ENCODE peak calls at places on chromosome 11, in ten cellular contexts. One of them, this sample, is unnamed.
A peak's percentile ranks its signal among the peaks of the same experiment; 100 is the strongest.

GRCh38 chr11:45457649-45458048 is 171.5 kb upstream of the SYT13 start:
- DNase-seq in stomach: no peak
- DNase-seq in SK-N-SH: no peak
- DNase-seq in esophagus muscularis mucosa: no peak
- DNase-seq in H9: no peak
- DNase-seq in fibroblast of lung: peak; percentile 59
- DNase-seq in mammary epithelial cell: peak; percentile 77
- DNase-seq in left ventricle myocardium inferior: no peak
- DNase-seq in right atrium auricular region: no peak
- DNase-seq in CD8-positive, alpha-beta T cell: no peak
- DNase-seq in this sample: no peak

GRCh38 chr11:13009921-13010736 is 1.0 kb downstream of the RASSF10 start:
- DNase-seq in stomach: peak; percentile 54
- DNase-seq in SK-N-SH: peak; percentile 68
- DNase-seq in esophagus muscularis mucosa: peak; percentile 79
- DNase-seq in H9: peak; percentile 69
- DNase-seq in fibroblast of lung: peak; percentile 50
- DNase-seq in mammary epithelial cell: peak; percentile 68
- DNase-seq in left ventricle myocardium inferior: no peak
- DNase-seq in right atrium auricular region: no peak
- DNase-seq in CD8-positive, alpha-beta T cell: no peak
- DNase-seq in this sample: no peak

GRCh38 chr11:2564008-2564530 is 119.3 kb downstream of the KCNQ1 start:
- DNase-seq in stomach: no peak
- DNase-seq in SK-N-SH: no peak
- DNase-seq in esophagus muscularis mucosa: no peak
- DNase-seq in H9: no peak
- DNase-seq in fibroblast of lung: no peak
- DNase-seq in mammary epithelial cell: no peak
- DNase-seq in left ventricle myocardium inferior: peak; percentile 9
- DNase-seq in right atrium auricular region: no peak
- DNase-seq in CD8-positive, alpha-beta T cell: no peak
- DNase-seq in this sample: no peak

GRCh38 chr11:120977470-120977869 is 46.4 kb upstream of the TBCEL start:
- DNase-seq in stomach: no peak
- DNase-seq in SK-N-SH: no peak
- DNase-seq in esophagus muscularis mucosa: no peak
- DNase-seq in H9: no peak
- DNase-seq in fibroblast of lung: peak; percentile 64
- DNase-seq in mammary epithelial cell: peak; percentile 55
- DNase-seq in left ventricle myocardium inferior: no peak
- DNase-seq in right atrium auricular region: no peak
- DNase-seq in CD8-positive, alpha-beta T cell: no peak
- DNase-seq in this sample: no peak

GRCh38 chr11:130118636-130119387 is 40.8 kb upstream of the ST14 start:
- DNase-seq in stomach: no peak
- DNase-seq in SK-N-SH: no peak
- DNase-seq in esophagus muscularis mucosa: no peak
- DNase-seq in H9: no peak
- DNase-seq in fibroblast of lung: no peak
- DNase-seq in mammary epithelial cell: no peak
- DNase-seq in left ventricle myocardium inferior: no peak
- DNase-seq in right atrium auricular region: no peak
- DNase-seq in CD8-positive, alpha-beta T cell: no peak
- DNase-seq in this sample: no peak

GRCh38 chr11:128503231-128503991 is 83.9 kb downstream of the ETS1 start:
- DNase-seq in stomach: no peak
- DNase-seq in SK-N-SH: no peak
- DNase-seq in esophagus muscularis mucosa: no peak
- DNase-seq in H9: no peak
- DNase-seq in fibroblast of lung: peak; percentile 96
- DNase-seq in mammary epithelial cell: peak; percentile 92
- DNase-seq in left ventricle myocardium inferior: no peak
- DNase-seq in right atrium auricular region: no peak
- DNase-seq in CD8-positive, alpha-beta T cell: peak; percentile 74
- DNase-seq in this sample: peak; percentile 73

GRCh38 chr11:60059052-60059451 is 2.6 kb downstream of the MS4A3 start:
- DNase-seq in stomach: no peak
- DNase-seq in SK-N-SH: no peak
- DNase-seq in esophagus muscularis mucosa: no peak
- DNase-seq in H9: no peak
- DNase-seq in fibroblast of lung: no peak
- DNase-seq in mammary epithelial cell: peak; percentile 18
- DNase-seq in left ventricle myocardium inferior: no peak
- DNase-seq in right atrium auricular region: no peak
- DNase-seq in CD8-positive, alpha-beta T cell: no peak
- DNase-seq in this sample: no peak

GRCh38 chr11:106420048-106420665 is 342.7 kb downstream of the AASDHPPT start:
- DNase-seq in stomach: no peak
- DNase-seq in SK-N-SH: no peak
- DNase-seq in esophagus muscularis mucosa: no peak
- DNase-seq in H9: no peak
- DNase-seq in fibroblast of lung: peak; percentile 13
- DNase-seq in mammary epithelial cell: no peak
- DNase-seq in left ventricle myocardium inferior: no peak
- DNase-seq in right atrium auricular region: no peak
- DNase-seq in CD8-positive, alpha-beta T cell: no peak
- DNase-seq in this sample: no peak

GRCh38 chr11:83127309-83127636 is 29.7 kb upstream of the PCF11 start:
- DNase-seq in stomach: no peak
- DNase-seq in SK-N-SH: no peak
- DNase-seq in esophagus muscularis mucosa: no peak
- DNase-seq in H9: no peak
- DNase-seq in fibroblast of lung: no peak
- DNase-seq in mammary epithelial cell: no peak
- DNase-seq in left ventricle myocardium inferior: no peak
- DNase-seq in right atrium auricular region: no peak
- DNase-seq in CD8-positive, alpha-beta T cell: no peak
- DNase-seq in this sample: no peak

GRCh38 chr11:16252373-16252772 is 104.0 kb downstream of the SOX6 start:
- DNase-seq in stomach: no peak
- DNase-seq in SK-N-SH: peak; percentile 0
- DNase-seq in esophagus muscularis mucosa: no peak
- DNase-seq in H9: peak; percentile 32
- DNase-seq in fibroblast of lung: no peak
- DNase-seq in mammary epithelial cell: no peak
- DNase-seq in left ventricle myocardium inferior: no peak
- DNase-seq in right atrium auricular region: no peak
- DNase-seq in CD8-positive, alpha-beta T cell: no peak
- DNase-seq in this sample: no peak

GRCh38 chr11:71067753-71068152 is 184.6 kb downstream of the SHANK2 start:
- DNase-seq in stomach: no peak
- DNase-seq in SK-N-SH: no peak
- DNase-seq in esophagus muscularis mucosa: no peak
- DNase-seq in H9: no peak
- DNase-seq in fibroblast of lung: no peak
- DNase-seq in mammary epithelial cell: no peak
- DNase-seq in left ventricle myocardium inferior: no peak
- DNase-seq in right atrium auricular region: no peak
- DNase-seq in CD8-positive, alpha-beta T cell: no peak
- DNase-seq in this sample: peak; percentile 51

GRCh38 chr11:63868399-63869064 is 29.6 kb downstream of the MARK2 start:
- DNase-seq in stomach: no peak
- DNase-seq in SK-N-SH: no peak
- DNase-seq in esophagus muscularis mucosa: no peak
- DNase-seq in H9: no peak
- DNase-seq in fibroblast of lung: no peak
- DNase-seq in mammary epithelial cell: no peak
- DNase-seq in left ventricle myocardium inferior: no peak
- DNase-seq in right atrium auricular region: no peak
- DNase-seq in CD8-positive, alpha-beta T cell: no peak
- DNase-seq in this sample: no peak

GRCh38 chr11:66878554-66878953 is 21.7 kb downstream of the LRFN4 start:
- DNase-seq in stomach: no peak
- DNase-seq in SK-N-SH: peak; percentile 65
- DNase-seq in esophagus muscularis mucosa: no peak
- DNase-seq in H9: no peak
- DNase-seq in fibroblast of lung: no peak
- DNase-seq in mammary epithelial cell: no peak
- DNase-seq in left ventricle myocardium inferior: no peak
- DNase-seq in right atrium auricular region: no peak
- DNase-seq in CD8-positive, alpha-beta T cell: no peak
- DNase-seq in this sample: no peak

GRCh38 chr11:68373810-68374501 is 61.6 kb downstream of the LRP5 start:
- DNase-seq in stomach: peak; percentile 61
- DNase-seq in SK-N-SH: peak; percentile 83
- DNase-seq in esophagus muscularis mucosa: no peak
- DNase-seq in H9: no peak
- DNase-seq in fibroblast of lung: peak; percentile 12
- DNase-seq in mammary epithelial cell: no peak
- DNase-seq in left ventricle myocardium inferior: peak; percentile 72
- DNase-seq in right atrium auricular region: peak; percentile 83
- DNase-seq in CD8-positive, alpha-beta T cell: no peak
- DNase-seq in this sample: no peak

GRCh38 chr11:6228520-6228919 is 5.9 kb downstream of the FHIP1B start:
- DNase-seq in stomach: no peak
- DNase-seq in SK-N-SH: no peak
- DNase-seq in esophagus muscularis mucosa: no peak
- DNase-seq in H9: no peak
- DNase-seq in fibroblast of lung: no peak
- DNase-seq in mammary epithelial cell: no peak
- DNase-seq in left ventricle myocardium inferior: no peak
- DNase-seq in right atrium auricular region: no peak
- DNase-seq in CD8-positive, alpha-beta T cell: no peak
- DNase-seq in this sample: no peak

GRCh38 chr11:104872393-104872792 is 25.9 kb downstream of the CASP12 start:
- DNase-seq in stomach: no peak
- DNase-seq in SK-N-SH: no peak
- DNase-seq in esophagus muscularis mucosa: no peak
- DNase-seq in H9: no peak
- DNase-seq in fibroblast of lung: no peak
- DNase-seq in mammary epithelial cell: no peak
- DNase-seq in left ventricle myocardium inferior: no peak
- DNase-seq in right atrium auricular region: no peak
- DNase-seq in CD8-positive, alpha-beta T cell: no peak
- DNase-seq in this sample: no peak

GRCh38 chr11:85680897-85681296 is 5.1 kb downstream of the CCDC89 start:
- DNase-seq in stomach: no peak
- DNase-seq in SK-N-SH: peak; percentile 48
- DNase-seq in esophagus muscularis mucosa: no peak
- DNase-seq in H9: peak; percentile 33
- DNase-seq in fibroblast of lung: no peak
- DNase-seq in mammary epithelial cell: no peak
- DNase-seq in left ventricle myocardium inferior: no peak
- DNase-seq in right atrium auricular region: no peak
- DNase-seq in CD8-positive, alpha-beta T cell: no peak
- DNase-seq in this sample: no peak

DNA sequence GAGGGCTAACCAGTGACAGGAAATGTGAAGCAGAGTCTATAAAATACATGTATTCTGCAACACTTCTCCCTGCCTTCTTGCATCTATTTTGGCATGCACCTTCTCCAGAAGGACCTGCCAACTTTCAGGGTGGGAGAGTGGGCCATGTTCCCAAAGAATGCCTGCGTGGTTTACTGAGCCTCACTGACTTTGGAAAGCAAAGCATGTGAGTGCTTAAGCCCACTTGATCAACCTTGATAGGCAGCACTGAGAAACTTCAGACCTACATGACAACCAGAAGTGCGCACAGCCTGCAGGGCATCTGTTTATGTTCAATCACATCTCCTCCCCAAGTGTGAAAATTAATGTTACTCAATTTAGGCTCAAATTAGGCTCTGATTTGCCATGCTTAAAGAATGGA is 69.2 kb downstream of the AMOTL1 start:
- DNase-seq in stomach: no peak
- DNase-seq in SK-N-SH: no peak
- DNase-seq in esophagus muscularis mucosa: no peak
- DNase-seq in H9: no peak
- DNase-seq in fibroblast of lung: no peak
- DNase-seq in mammary epithelial cell: no peak
- DNase-seq in left ventricle myocardium inferior: peak; percentile 36
- DNase-seq in right atrium auricular region: no peak
- DNase-seq in CD8-positive, alpha-beta T cell: no peak
- DNase-seq in this sample: no peak
- H3K27ac ChIP-seq in stomach: peak overlapping the region; percentile 70
- H3K27ac ChIP-seq in SK-N-SH: no peak overlapping the region
- H3K27ac ChIP-seq in esophagus muscularis mucosa: peak overlapping the region; percentile 61
- H3K27ac ChIP-seq in H9: no peak overlapping the region
- H3K27ac ChIP-seq in fibroblast of lung: no peak overlapping the region
- H3K27ac ChIP-seq in mammary epithelial cell: no peak overlapping the region
- H3K27ac ChIP-seq in left ventricle myocardium inferior: no peak overlapping the region
- H3K27ac ChIP-seq in right atrium auricular region: no peak overlapping the region
- H3K27ac ChIP-seq in CD8-positive, alpha-beta T cell: no peak overlapping the region
- H3K27ac ChIP-seq in this sample: no peak overlapping the region

GRCh38 chr11:15107730-15108515 is 6.8 kb upstream of the INSC start:
- DNase-seq in stomach: no peak
- DNase-seq in SK-N-SH: no peak
- DNase-seq in esophagus muscularis mucosa: peak; percentile 60
- DNase-seq in H9: no peak
- DNase-seq in fibroblast of lung: peak; percentile 39
- DNase-seq in mammary epithelial cell: peak; percentile 61
- DNase-seq in left ventricle myocardium inferior: no peak
- DNase-seq in right atrium auricular region: no peak
- DNase-seq in CD8-positive, alpha-beta T cell: no peak
- DNase-seq in this sample: no peak
- H3K9me3 ChIP-seq in stomach: no peaks in the 10 kb centered on the region
- H3K9me3 ChIP-seq in SK-N-SH: no peaks in the 10 kb centered on the region
- H3K9me3 ChIP-seq in esophagus muscularis mucosa: no peaks in the 10 kb centered on the region
- H3K9me3 ChIP-seq in H9: no peaks in the 10 kb centered on the region
- H3K9me3 ChIP-seq in fibroblast of lung: no peaks in the 10 kb centered on the region
- H3K9me3 ChIP-seq in mammary epithelial cell: no peaks in the 10 kb centered on the region
- H3K9me3 ChIP-seq in left ventricle myocardium inferior: peaks cover 18% of the 10 kb centered on the region
- H3K9me3 ChIP-seq in right atrium auricular region: peaks cover 10% of the 10 kb centered on the region
- H3K9me3 ChIP-seq in CD8-positive, alpha-beta T cell: no peaks in the 10 kb centered on the region
- H3K9me3 ChIP-seq in this sample: no peaks in the 10 kb centered on the region

GRCh38 chr11:33953289-33953688 is 61.4 kb upstream of the LMO2 start:
- DNase-seq in stomach: no peak
- DNase-seq in SK-N-SH: no peak
- DNase-seq in esophagus muscularis mucosa: no peak
- DNase-seq in H9: no peak
- DNase-seq in fibroblast of lung: no peak
- DNase-seq in mammary epithelial cell: no peak
- DNase-seq in left ventricle myocardium inferior: no peak
- DNase-seq in right atrium auricular region: no peak
- DNase-seq in CD8-positive, alpha-beta T cell: no peak
- DNase-seq in this sample: no peak
- H3K27ac ChIP-seq in stomach: no peak overlapping the region
- H3K27ac ChIP-seq in SK-N-SH: no peak overlapping the region
- H3K27ac ChIP-seq in esophagus muscularis mucosa: no peak overlapping the region
- H3K27ac ChIP-seq in H9: no peak overlapping the region
- H3K27ac ChIP-seq in fibroblast of lung: no peak overlapping the region
- H3K27ac ChIP-seq in mammary epithelial cell: no peak overlapping the region
- H3K27ac ChIP-seq in left ventricle myocardium inferior: no peak overlapping the region
- H3K27ac ChIP-seq in right atrium auricular region: no peak overlapping the region
- H3K27ac ChIP-seq in CD8-positive, alpha-beta T cell: no peak overlapping the region
- H3K27ac ChIP-seq in this sample: no peak overlapping the region

DNA sequence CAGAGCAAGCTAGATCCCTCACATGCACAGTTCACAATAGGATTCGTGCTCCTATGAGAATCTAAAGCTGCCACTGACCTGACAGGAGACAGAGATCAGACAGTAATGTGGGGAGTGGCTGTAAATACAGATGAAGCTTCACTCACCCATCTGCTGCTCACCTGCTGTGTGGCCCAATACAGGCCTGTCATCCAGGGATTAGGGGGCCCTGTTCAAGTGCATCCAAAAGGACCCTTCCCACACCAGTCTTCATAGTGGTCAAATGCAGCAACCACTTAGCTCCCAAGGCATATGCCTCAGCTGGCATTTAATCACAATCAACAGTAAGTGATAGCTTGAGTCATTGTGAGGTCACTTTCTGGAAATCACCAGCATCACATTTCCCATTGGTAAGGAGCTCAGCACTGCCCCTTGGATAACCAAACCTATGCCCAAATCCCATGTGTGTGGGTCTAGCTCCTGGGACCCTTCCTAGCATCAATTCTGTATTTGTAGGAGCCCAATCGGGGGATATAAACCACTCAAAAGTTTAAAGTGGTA is 65.6 kb downstream of the OR4C45 start:
- DNase-seq in stomach: no peak
- DNase-seq in SK-N-SH: no peak
- DNase-seq in esophagus muscularis mucosa: no peak
- DNase-seq in H9: no peak
- DNase-seq in fibroblast of lung: no peak
- DNase-seq in mammary epithelial cell: no peak
- DNase-seq in left ventricle myocardium inferior: no peak
- DNase-seq in right atrium auricular region: peak; percentile 50
- DNase-seq in CD8-positive, alpha-beta T cell: no peak
- DNase-seq in this sample: no peak
- H3K9me3 ChIP-seq in stomach: no peaks in the 10 kb centered on the region
- H3K9me3 ChIP-seq in SK-N-SH: no peaks in the 10 kb centered on the region
- H3K9me3 ChIP-seq in esophagus muscularis mucosa: no peaks in the 10 kb centered on the region
- H3K9me3 ChIP-seq in H9: peaks cover 80% of the 10 kb centered on the region
- H3K9me3 ChIP-seq in fibroblast of lung: no peaks in the 10 kb centered on the region
- H3K9me3 ChIP-seq in mammary epithelial cell: peaks cover 13% of the 10 kb centered on the region
- H3K9me3 ChIP-seq in left ventricle myocardium inferior: no peaks in the 10 kb centered on the region
- H3K9me3 ChIP-seq in right atrium auricular region: no peaks in the 10 kb centered on the region
- H3K9me3 ChIP-seq in CD8-positive, alpha-beta T cell: no peaks in the 10 kb centered on the region
- H3K9me3 ChIP-seq in this sample: no peaks in the 10 kb centered on the region

This sample was measured in SJSA1.